ENCODE peak calls at places on chromosome 4, in four cellular contexts. H is T-cell; O is stimulated activated CD4-positive, alpha-beta T cell treated with anti-CD3 and anti-CD28 coated beads, Interleukin-4, amount 100 ng/mL, for 24 hours; S is GM20000. Y is an unnamed sample.
A peak's percentile ranks its signal among the peaks of the same experiment; 100 is the strongest.

GRCh38 chr4:1521821-1522361 is 115.6 kb upstream of the NKX1-1 start:
- DNase-seq in O (no peak), S (no peak), H (no peak), Y (peak; percentile 66)

GRCh38 chr4:170247585-170247984 is 157.8 kb upstream of the AADAT start:
- DNase-seq in O (no peak), H (no peak), S (no peak), Y (no peak)

GRCh38 chr4:188934320-188934975 is 795.2 kb downstream of the TRIML1 start:
- DNase-seq in O (no peak), S (no peak), H (no peak), Y (no peak)

GRCh38 chr4:128454281-128455075 is 166.9 kb upstream of the PGRMC2 start:
- DNase-seq in S (peak; percentile 83), H (peak; percentile 52), O (peak; percentile 69), Y (peak; percentile 93)

GRCh38 chr4:62533573-62533972 is 1333.4 kb downstream of the ADGRL3 start:
- DNase-seq in H (no peak), O (no peak), S (no peak), Y (no peak)

GRCh38 chr4:101356928-101357327 is 9.6 kb upstream of the PPP3CA start:
- DNase-seq in H (no peak), O (no peak), S (no peak), Y (no peak)

GRCh38 chr4:68948044-68948743 is 3.4 kb downstream of the UGT2A3 start:
- DNase-seq in O (no peak), S (no peak), H (no peak), Y (no peak)

GRCh38 chr4:125070869-125071268 is 243.9 kb upstream of the FAT4 start:
- DNase-seq in H (no peak), O (no peak), S (no peak), Y (no peak)

GRCh38 chr4:88963817-88964216 is 93.2 kb downstream of the FAM13A start:
- DNase-seq in O (no peak), S (no peak), H (no peak), Y (no peak)

GRCh38 chr4:185820119-185821028 is 8.4 kb upstream of the SORBS2 start:
- DNase-seq in H (no peak), O (no peak), S (no peak), Y (no peak)

GRCh38 chr4:5545271-5545670 is 163.1 kb downstream of the EVC2 start:
- DNase-seq in O (no peak), S (no peak), H (no peak), Y (no peak)

GRCh38 chr4:110108960-110109359 is 89.5 kb downstream of the ELOVL6 start:
- DNase-seq in H (no peak), S (no peak), O (no peak), Y (no peak)

GRCh38 chr4:30718021-30718888 is 1.9 kb upstream of the PCDH7 start:
- DNase-seq in S (peak; percentile 22), O (no peak), H (no peak), Y (peak; percentile 86)

GRCh38 chr4:11158971-11159370 is 269.7 kb downstream of the HS3ST1 start:
- DNase-seq in O (no peak), H (no peak), S (no peak), Y (no peak)

GRCh38 chr4:183591301-183591700 is 67.7 kb downstream of the RWDD4 start:
- DNase-seq in S (no peak), O (no peak), H (no peak), Y (no peak)

GRCh38 chr4:101938836-101939235 is 148.3 kb downstream of the BANK1 start:
- DNase-seq in H (no peak), S (no peak), O (no peak), Y (no peak)

GRCh38 chr4:79049840-79050520 is 110.7 kb upstream of the PAQR3 start:
- DNase-seq in O (no peak), H (no peak), S (no peak), Y (no peak)

GRCh38 chr4:185730387-185730786 is 81.6 kb downstream of the SORBS2 start:
- DNase-seq in O (no peak), S (no peak), H (no peak), Y (no peak)